ENCODE peak calls at places on chromosomes 12 and 14, in six cellular contexts. One of them, this sample, is unnamed.

GRCh38 chr12:65638324-65638723 is 186.0 kb upstream of the HMGA2 start:
- DNase-seq in effector memory CD8-positive, alpha-beta T cell: no peak
- DNase-seq in AG04450: no peak
- DNase-seq in HFF-Myc: no peak
- DNase-seq in GM23248: no peak
- DNase-seq in HEK293T: no peak
- DNase-seq in this sample: no peak

GRCh38 chr12:104524026-104524425 is 67.3 kb downstream of the CHST11 start:
- DNase-seq in GM23248: peak; percentile 24
- DNase-seq in HEK293T: no peak
- DNase-seq in effector memory CD8-positive, alpha-beta T cell: no peak
- DNase-seq in HFF-Myc: peak; percentile 44
- DNase-seq in AG04450: no peak
- DNase-seq in this sample: no peak

GRCh38 chr12:14418526-14418925 is 53.0 kb downstream of the ATF7IP start:
- DNase-seq in HFF-Myc: no peak
- DNase-seq in AG04450: no peak
- DNase-seq in HEK293T: no peak
- DNase-seq in GM23248: peak; percentile 56
- DNase-seq in effector memory CD8-positive, alpha-beta T cell: no peak
- DNase-seq in this sample: no peak

GRCh38 chr14:105150026-105150367 is 18.6 kb downstream of the JAG2 start:
- DNase-seq in HFF-Myc: no peak
- DNase-seq in AG04450: no peak
- DNase-seq in effector memory CD8-positive, alpha-beta T cell: no peak
- DNase-seq in GM23248: no peak
- DNase-seq in HEK293T: no peak
- DNase-seq in this sample: no peak

GRCh38 chr12:15472036-15472435 is 149.7 kb downstream of the PTPRO start:
- DNase-seq in HFF-Myc: no peak
- DNase-seq in AG04450: no peak
- DNase-seq in GM23248: no peak
- DNase-seq in HEK293T: no peak
- DNase-seq in effector memory CD8-positive, alpha-beta T cell: no peak
- DNase-seq in this sample: no peak

GRCh38 chr14:104254735-104255400 is 116.5 kb downstream of the KIF26A start:
- DNase-seq in HFF-Myc: no peak
- DNase-seq in effector memory CD8-positive, alpha-beta T cell: no peak
- DNase-seq in HEK293T: no peak
- DNase-seq in GM23248: no peak
- DNase-seq in AG04450: no peak
- DNase-seq in this sample: no peak

GRCh38 chr14:104683653-104684448 is 5.6 kb upstream of the INF2 start:
- DNase-seq in HFF-Myc: no peak
- DNase-seq in GM23248: no peak
- DNase-seq in AG04450: no peak
- DNase-seq in effector memory CD8-positive, alpha-beta T cell: no peak
- DNase-seq in HEK293T: no peak
- DNase-seq in this sample: no peak

GRCh38 chr12:6310771-6311610 is 509 bp downstream of the PLEKHG6 start:
- DNase-seq in HFF-Myc: no peak
- DNase-seq in HEK293T: no peak
- DNase-seq in AG04450: no peak
- DNase-seq in GM23248: no peak
- DNase-seq in effector memory CD8-positive, alpha-beta T cell: no peak
- DNase-seq in this sample: no peak

GRCh38 chr12:14961466-14962155 is at the start of gene ARHGDIB:
- DNase-seq in GM23248: peak; percentile 40
- DNase-seq in HFF-Myc: no peak
- DNase-seq in effector memory CD8-positive, alpha-beta T cell: peak; percentile 77
- DNase-seq in AG04450: no peak
- DNase-seq in HEK293T: no peak
- DNase-seq in this sample: peak; percentile 72

GRCh38 chr14:90295870-90296516 is 35.7 kb downstream of the NRDE2 start:
- DNase-seq in HFF-Myc: no peak
- DNase-seq in effector memory CD8-positive, alpha-beta T cell: no peak
- DNase-seq in AG04450: no peak
- DNase-seq in GM23248: no peak
- DNase-seq in HEK293T: no peak
- DNase-seq in this sample: no peak

GRCh38 chr14:74491952-74492351 is 1.2 kb downstream of the NPC2 start:
- DNase-seq in AG04450: no peak
- DNase-seq in HFF-Myc: no peak
- DNase-seq in effector memory CD8-positive, alpha-beta T cell: no peak
- DNase-seq in GM23248: peak; percentile 64
- DNase-seq in HEK293T: no peak
- DNase-seq in this sample: peak; percentile 32

GRCh38 chr12:10235761-10236631 is 23.3 kb downstream of the GABARAPL1 start:
- DNase-seq in GM23248: peak; percentile 61
- DNase-seq in AG04450: no peak
- DNase-seq in HFF-Myc: no peak
- DNase-seq in HEK293T: peak; percentile 54
- DNase-seq in effector memory CD8-positive, alpha-beta T cell: peak; percentile 44
- DNase-seq in this sample: peak; percentile 2

GRCh38 chr14:28294834-28295440 is 471.6 kb upstream of the FOXG1 start:
- DNase-seq in HEK293T: peak; percentile 47
- DNase-seq in AG04450: no peak
- DNase-seq in GM23248: peak; percentile 2
- DNase-seq in HFF-Myc: no peak
- DNase-seq in effector memory CD8-positive, alpha-beta T cell: no peak
- DNase-seq in this sample: peak; percentile 11

GRCh38 chr12:54593135-54593534 is 4.7 kb upstream of the PPP1R1A start:
- DNase-seq in AG04450: no peak
- DNase-seq in effector memory CD8-positive, alpha-beta T cell: no peak
- DNase-seq in HEK293T: no peak
- DNase-seq in GM23248: peak; percentile 34
- DNase-seq in HFF-Myc: no peak
- DNase-seq in this sample: no peak

GRCh38 chr14:56143025-56143424 is 24.8 kb downstream of the PELI2 start:
- DNase-seq in HFF-Myc: no peak
- DNase-seq in HEK293T: no peak
- DNase-seq in GM23248: no peak
- DNase-seq in AG04450: no peak
- DNase-seq in effector memory CD8-positive, alpha-beta T cell: no peak
- DNase-seq in this sample: no peak

GRCh38 chr14:21077672-21078071 is 7.6 kb downstream of the ARHGEF40 start:
- DNase-seq in AG04450: no peak
- DNase-seq in HEK293T: no peak
- DNase-seq in HFF-Myc: no peak
- DNase-seq in effector memory CD8-positive, alpha-beta T cell: no peak
- DNase-seq in GM23248: no peak
- DNase-seq in this sample: no peak

GRCh38 chr12:113154351-113154973 is 4.9 kb downstream of the CFAP73 start:
- DNase-seq in HEK293T: no peak
- DNase-seq in AG04450: no peak
- DNase-seq in GM23248: peak; percentile 65
- DNase-seq in effector memory CD8-positive, alpha-beta T cell: no peak
- DNase-seq in HFF-Myc: no peak
- DNase-seq in this sample: no peak

GRCh38 chr12:15601210-15601800 is 187.9 kb downstream of the EPS8 start:
- DNase-seq in HFF-Myc: no peak
- DNase-seq in GM23248: peak; percentile 92
- DNase-seq in HEK293T: no peak
- DNase-seq in effector memory CD8-positive, alpha-beta T cell: no peak
- DNase-seq in AG04450: peak; percentile 39
- DNase-seq in this sample: no peak

GRCh38 chr14:95097385-95097784 is 59.9 kb downstream of the DICER1 start:
- DNase-seq in AG04450: no peak
- DNase-seq in HEK293T: no peak
- DNase-seq in effector memory CD8-positive, alpha-beta T cell: no peak
- DNase-seq in GM23248: peak; percentile 37
- DNase-seq in HFF-Myc: no peak
- DNase-seq in this sample: no peak

GRCh38 chr12:106429043-106429552 is 71.5 kb downstream of the POLR3B start:
- DNase-seq in AG04450: no peak
- DNase-seq in HFF-Myc: no peak
- DNase-seq in effector memory CD8-positive, alpha-beta T cell: no peak
- DNase-seq in HEK293T: no peak
- DNase-seq in GM23248: no peak
- DNase-seq in this sample: no peak

GRCh38 chr12:116262741-116263140 is 14.8 kb downstream of the MED13L start:
- DNase-seq in AG04450: no peak
- DNase-seq in HEK293T: no peak
- DNase-seq in effector memory CD8-positive, alpha-beta T cell: no peak
- DNase-seq in GM23248: no peak
- DNase-seq in HFF-Myc: no peak
- DNase-seq in this sample: no peak

GRCh38 chr12:48681416-48681737 is 661 bp downstream of the KANSL2 start:
- DNase-seq in GM23248: peak; percentile 59
- DNase-seq in HFF-Myc: no peak
- DNase-seq in AG04450: no peak
- DNase-seq in HEK293T: peak; percentile 15
- DNase-seq in effector memory CD8-positive, alpha-beta T cell: no peak
- DNase-seq in this sample: no peak

GRCh38 chr14:71525663-71526246 is 406.5 kb upstream of the RGS6 start:
- DNase-seq in GM23248: no peak
- DNase-seq in AG04450: no peak
- DNase-seq in effector memory CD8-positive, alpha-beta T cell: no peak
- DNase-seq in HFF-Myc: no peak
- DNase-seq in HEK293T: no peak
- DNase-seq in this sample: no peak

GRCh38 chr14:97866186-97866585 is 1069.0 kb downstream of the VRK1 start:
- DNase-seq in HFF-Myc: no peak
- DNase-seq in effector memory CD8-positive, alpha-beta T cell: no peak
- DNase-seq in HEK293T: no peak
- DNase-seq in GM23248: no peak
- DNase-seq in AG04450: no peak
- DNase-seq in this sample: no peak

GRCh38 chr12:109542014-109542413 is 31.3 kb downstream of the MMAB start:
- DNase-seq in HFF-Myc: peak; percentile 31
- DNase-seq in GM23248: peak; percentile 58
- DNase-seq in AG04450: no peak
- DNase-seq in HEK293T: no peak
- DNase-seq in effector memory CD8-positive, alpha-beta T cell: no peak
- DNase-seq in this sample: no peak

GRCh38 chr14:48563465-48563864 is 888.1 kb upstream of the MDGA2 start:
- DNase-seq in HFF-Myc: no peak
- DNase-seq in GM23248: no peak
- DNase-seq in HEK293T: no peak
- DNase-seq in AG04450: no peak
- DNase-seq in effector memory CD8-positive, alpha-beta T cell: no peak
- DNase-seq in this sample: no peak

GRCh38 chr14:76917158-76917596 is 91.0 kb downstream of the LRRC74A start:
- DNase-seq in HFF-Myc: no peak
- DNase-seq in AG04450: no peak
- DNase-seq in HEK293T: peak; percentile 74
- DNase-seq in GM23248: peak; percentile 85
- DNase-seq in effector memory CD8-positive, alpha-beta T cell: no peak
- DNase-seq in this sample: no peak

GRCh38 chr14:102517412-102518062 is 8.0 kb upstream of the ANKRD9 start:
- DNase-seq in GM23248: peak; percentile 30
- DNase-seq in effector memory CD8-positive, alpha-beta T cell: no peak
- DNase-seq in HFF-Myc: no peak
- DNase-seq in AG04450: no peak
- DNase-seq in HEK293T: no peak
- DNase-seq in this sample: no peak

GRCh38 chr12:98401427-98401826 is 114.0 kb upstream of the TMPO start:
- DNase-seq in AG04450: no peak
- DNase-seq in HFF-Myc: peak; percentile 37
- DNase-seq in GM23248: no peak
- DNase-seq in HEK293T: no peak
- DNase-seq in effector memory CD8-positive, alpha-beta T cell: no peak
- DNase-seq in this sample: no peak

GRCh38 chr12:127205781-127206535 is 1061.0 kb upstream of the TMEM132C start:
- DNase-seq in HFF-Myc: no peak
- DNase-seq in GM23248: no peak
- DNase-seq in HEK293T: no peak
- DNase-seq in effector memory CD8-positive, alpha-beta T cell: no peak
- DNase-seq in AG04450: no peak
- DNase-seq in this sample: no peak

GRCh38 chr14:38851109-38851508 is 251.9 kb downstream of the SEC23A start:
- DNase-seq in HFF-Myc: no peak
- DNase-seq in GM23248: no peak
- DNase-seq in HEK293T: no peak
- DNase-seq in AG04450: no peak
- DNase-seq in effector memory CD8-positive, alpha-beta T cell: no peak
- DNase-seq in this sample: no peak